ENCODE peak calls at places on chromosomes 7 and 10, in six cellular contexts. K, O, N, J, V and T are unnamed samples.

GRCh38 chr7:104207731-104208420 is at the start of gene ORC5:
- DNase-seq in N (peak), K (peak), O (peak), V (peak), J (peak), T (peak)

GRCh38 chr10:63409465-63410027 is 56.2 kb downstream of the JMJD1C start:
- DNase-seq in J (peak), V (no peak), N (no peak), K (no peak), O (no peak), T (no peak)

GRCh38 chr10:29370612-29371092 is 81.8 kb downstream of the LYZL1 start:
- DNase-seq in V (no peak), J (no peak), K (no peak), O (no peak), N (no peak), T (no peak)

GRCh38 chr7:83439021-83439420 is 209.9 kb downstream of the SEMA3E start:
- DNase-seq in K (no peak), N (no peak), V (no peak), O (no peak), J (no peak), T (no peak)

GRCh38 chr10:72083234-72084093 is 4.9 kb downstream of the SPOCK2 start:
- DNase-seq in N (no peak), O (no peak), J (no peak), V (no peak), K (no peak), T (no peak)

GRCh38 chr10:61319550-61320256 is 133.5 kb downstream of the TMEM26 start:
- DNase-seq in O (no peak), N (no peak), K (no peak), J (no peak), V (no peak), T (no peak)

GRCh38 chr7:780516-780915 is 51.8 kb upstream of the SUN1 start:
- DNase-seq in N (no peak), J (no peak), K (no peak), V (no peak), O (no peak), T (no peak)

GRCh38 chr10:31353574-31353973 is 34.6 kb downstream of the ZEB1 start:
- DNase-seq in O (no peak), K (peak), N (peak), V (no peak), J (peak), T (no peak)

GRCh38 chr10:24451325-24451820 is 242.4 kb downstream of the KIAA1217 start:
- DNase-seq in J (no peak), K (no peak), O (no peak), V (no peak), N (no peak), T (no peak)

GRCh38 chr10:9331583-9332008 is 1277.1 kb downstream of the GATA3 start:
- DNase-seq in K (no peak), V (no peak), O (no peak), N (peak), J (peak), T (peak)

GRCh38 chr7:50564630-50565558 is at the start of gene DDC:
- DNase-seq in V (no peak), J (no peak), K (no peak), N (peak), O (no peak), T (no peak)

GRCh38 chr7:129612112-129613015 is 844 bp downstream of the NRF1 start:
- DNase-seq in J (peak), O (no peak), K (no peak), V (peak), N (no peak), T (peak)

GRCh38 chr7:39084344-39084743 is 106.6 kb downstream of the POU6F2 start:
- DNase-seq in J (no peak), V (no peak), K (no peak), N (peak), O (no peak), T (no peak)

GRCh38 chr7:2521341-2521745 is 1.8 kb downstream of the LFNG start:
- DNase-seq in V (no peak), O (no peak), J (no peak), N (no peak), K (no peak), T (no peak)

GRCh38 chr10:43199684-43200537 is 61.7 kb downstream of the CSGALNACT2 start:
- DNase-seq in K (no peak), N (no peak), V (no peak), J (no peak), O (peak), T (peak)

GRCh38 chr7:103691291-103691690 is 245.3 kb upstream of the SLC26A5 start:
- DNase-seq in K (no peak), V (no peak), N (no peak), J (no peak), O (no peak), T (no peak)

GRCh38 chr10:124644281-124644680 is 99.9 kb downstream of the FAM53B start:
- DNase-seq in N (no peak), V (no peak), K (no peak), O (no peak), J (no peak), T (no peak)

GRCh38 chr7:23597908-23598224 is 684 bp downstream of the CCDC126 start:
- DNase-seq in V (no peak), N (no peak), K (no peak), J (no peak), O (no peak), T (no peak)

GRCh38 chr7:104444019-104444418 is 115.6 kb downstream of the LHFPL3 start:
- DNase-seq in V (no peak), K (no peak), O (no peak), J (no peak), N (no peak), T (no peak)

GRCh38 chr10:35352508-35352907 is 16.2 kb downstream of the CCNY start:
- DNase-seq in O (no peak), J (no peak), V (no peak), N (no peak), K (no peak), T (no peak)

GRCh38 chr7:157404845-157405481 is 68.2 kb downstream of the DNAJB6 start:
- DNase-seq in O (no peak), V (no peak), K (no peak), N (no peak), J (peak), T (no peak)

GRCh38 chr10:15201589-15202300 is 33.3 kb upstream of the NMT2 start:
- DNase-seq in V (no peak), K (no peak), N (no peak), O (no peak), J (no peak), T (no peak)

GRCh38 chr7:109901916-109902315 is 1189.0 kb upstream of the LRRN3 start:
- DNase-seq in K (no peak), O (no peak), J (no peak), V (no peak), N (no peak), T (no peak)

GRCh38 chr10:29254123-29255046 is 34.5 kb upstream of the LYZL1 start:
- DNase-seq in N (no peak), V (no peak), J (peak), O (no peak), K (no peak), T (no peak)

GRCh38 chr7:117157121-117157870 is 165.6 kb downstream of the WNT2 start:
- DNase-seq in O (no peak), V (no peak), K (no peak), N (no peak), J (peak), T (no peak)

GRCh38 chr7:113188396-113188795 is 70.0 kb upstream of the SMIM30 start:
- DNase-seq in O (no peak), V (no peak), N (no peak), K (no peak), J (no peak), T (no peak)

GRCh38 chr7:42691030-42691639 is 220.7 kb downstream of the C7orf25 start:
- DNase-seq in J (peak), V (peak), O (no peak), K (no peak), N (peak), T (no peak)

GRCh38 chr7:85125679-85126078 is 61.2 kb downstream of the SEMA3D start:
- DNase-seq in O (no peak), V (no peak), K (no peak), J (no peak), N (no peak), T (no peak)

GRCh38 chr10:12720217-12720981 is 281.1 kb downstream of the CCDC3 start:
- DNase-seq in O (no peak), K (no peak), V (no peak), N (peak), J (no peak), T (no peak)

GRCh38 chr10:102522874-102523249 is 19.1 kb downstream of the SUFU start:
- DNase-seq in J (no peak), O (no peak), N (no peak), V (no peak), K (no peak), T (no peak)

GRCh38 chr10:124551097-124551496 is 89.5 kb downstream of the LHPP start:
- DNase-seq in N (no peak), J (no peak), O (no peak), V (no peak), K (no peak), T (no peak)

GRCh38 chr10:73043766-73044377 is 52.8 kb downstream of the P4HA1 start:
- DNase-seq in J (no peak), N (no peak), K (no peak), V (no peak), O (no peak), T (no peak)

GRCh38 chr10:3106908-3107425 is 39.6 kb downstream of the PFKP start:
- DNase-seq in V (no peak), K (no peak), N (no peak), J (no peak), O (no peak), T (no peak)

GRCh38 chr10:24469993-24470392 is 253.7 kb downstream of the ARHGAP21 start:
- DNase-seq in J (no peak), V (no peak), K (no peak), O (no peak), N (no peak), T (no peak)

GRCh38 chr7:123979876-123980275 is 53.0 kb downstream of the TMEM229A start:
- DNase-seq in K (no peak), V (no peak), N (no peak), O (no peak), J (no peak), T (no peak)

GRCh38 chr7:92133737-92134270 is 473 bp downstream of the CYP51A1 start:
- DNase-seq in N (peak), K (no peak), J (peak), V (peak), O (peak), T (peak)

GRCh38 chr10:821322-821721 is 110.2 kb downstream of the LARP4B start:
- DNase-seq in N (no peak), K (no peak), J (no peak), O (no peak), V (no peak), T (no peak)

GRCh38 chr7:150446288-150446938 is 4.0 kb upstream of the GIMAP8 start:
- DNase-seq in O (no peak), N (no peak), K (no peak), J (no peak), V (no peak), T (no peak)
- TF ChIP-seq TAF1 in O (no peak), N (no peak), K (no peak), J (no peak), V (no peak), T (no peak)

DNA sequence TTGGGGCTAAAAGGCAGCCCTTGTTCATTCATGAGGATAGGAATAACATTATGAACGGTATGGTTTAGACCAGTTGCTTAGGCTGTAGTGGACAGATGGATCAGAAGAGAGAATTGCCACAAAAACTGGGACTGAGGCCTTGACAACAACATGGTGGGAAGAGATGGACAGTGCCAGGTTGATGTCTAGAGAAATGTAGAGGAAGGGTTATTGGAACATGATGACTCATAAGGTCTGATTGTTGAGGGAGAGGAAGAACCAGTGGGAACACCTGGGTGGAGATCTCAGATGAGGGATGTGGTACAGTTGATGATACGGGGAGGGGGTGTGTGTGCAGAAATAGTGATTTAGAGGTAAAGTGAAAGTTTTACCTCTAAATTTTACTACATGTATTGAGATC is 65.4 kb downstream of the PLCE1 start:
- DNase-seq in V (no peak), J (no peak), N (no peak), K (no peak), O (no peak), T (no peak)
- TF ChIP-seq TAF1 in V (no peak), J (no peak), N (no peak), K (no peak), O (no peak), T (no peak)

DNA sequence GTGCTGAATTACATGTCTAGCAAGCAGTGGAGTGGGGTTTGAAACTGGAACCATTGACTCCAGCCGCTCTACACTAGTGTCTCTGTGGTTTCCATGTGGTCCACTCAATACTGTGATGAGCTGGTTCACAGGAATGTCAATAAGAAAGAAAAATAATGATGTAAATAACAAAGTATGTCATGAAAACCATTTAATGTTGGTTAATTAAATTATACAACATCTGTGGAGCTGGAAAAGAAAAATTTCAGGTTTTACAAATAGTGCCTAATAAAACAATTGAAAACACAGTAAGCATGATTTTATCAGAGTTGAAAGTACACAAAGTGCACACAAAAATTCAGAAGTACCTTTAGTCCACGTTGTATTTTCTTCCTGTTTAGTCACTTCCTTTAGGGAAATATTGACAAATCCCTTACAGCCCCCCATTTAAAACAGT is 28.7 kb upstream of the NAMPT start:
- DNase-seq in N (no peak), V (no peak), K (no peak), J (no peak), O (no peak), T (no peak)
- TF ChIP-seq TAF1 in N (no peak), V (no peak), K (no peak), J (no peak), O (no peak), T (no peak)

DNA sequence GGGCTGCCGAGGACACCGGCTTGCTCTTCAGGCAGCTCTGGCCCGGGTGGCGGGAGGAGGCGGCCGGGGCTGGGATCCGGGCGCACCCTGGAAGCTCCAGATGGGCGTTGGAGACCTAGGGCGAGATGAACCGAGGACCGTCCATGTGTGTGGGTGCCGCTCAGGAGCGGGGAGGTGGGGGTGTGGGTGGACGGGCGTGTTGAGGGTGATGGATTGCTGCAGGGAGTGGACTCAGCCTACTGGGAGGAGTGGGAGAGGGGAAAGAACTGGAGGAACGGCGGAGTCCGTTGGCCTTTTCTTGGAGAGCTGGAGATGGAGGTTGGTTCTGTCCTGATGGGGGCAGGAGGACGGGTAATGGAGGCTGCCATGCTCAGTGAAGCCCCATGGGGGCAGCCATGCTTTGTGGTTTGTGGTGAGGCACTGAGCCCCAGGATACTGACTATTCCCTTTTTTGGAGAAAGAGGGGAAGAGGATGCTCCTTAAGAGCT is 27.1 kb downstream of the HIF1AN start:
- DNase-seq in N (peak), O (no peak), V (peak), K (no peak), J (peak), T (no peak)
- TF ChIP-seq TAF1 in N (no peak), O (no peak), V (no peak), K (no peak), J (no peak), T (no peak)

DNA sequence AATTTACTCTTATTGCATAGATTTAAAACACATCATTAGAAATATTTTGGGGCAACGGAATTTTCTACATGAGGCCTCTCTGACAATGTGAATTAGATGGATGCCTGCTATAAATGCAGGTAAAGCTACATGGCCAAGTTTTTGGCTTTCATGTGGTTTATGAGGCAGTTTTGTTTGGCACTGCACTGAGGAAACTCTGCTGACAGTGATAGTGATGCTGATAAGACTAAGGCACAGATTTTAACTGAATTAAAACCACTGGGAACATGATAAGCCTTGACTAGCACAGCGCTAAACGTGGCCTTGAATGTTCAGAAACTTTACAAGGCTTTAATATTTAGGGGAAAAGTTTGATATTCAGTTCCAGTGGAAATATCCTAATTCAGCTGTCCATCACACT is 114.3 kb upstream of the NOBOX start:
- DNase-seq in O (no peak), N (no peak), K (no peak), J (no peak), V (no peak), T (no peak)
- TF ChIP-seq TAF1 in O (no peak), N (no peak), K (no peak), J (no peak), V (no peak), T (no peak)

GRCh38 chr10:122503886-122504285 is 42.5 kb downstream of the HTRA1 start:
- DNase-seq in V (no peak), K (no peak), J (no peak), N (no peak), O (no peak), T (no peak)

GRCh38 chr10:122505885-122506284 is 44.5 kb downstream of the HTRA1 start:
- DNase-seq in N (no peak), O (no peak), K (no peak), V (no peak), J (no peak), T (no peak)

GRCh38 chr10:122505011-122505410 is 43.7 kb downstream of the HTRA1 start:
- DNase-seq in K (no peak), O (no peak), N (no peak), J (no peak), V (no peak), T (no peak)

GRCh38 chr10:122503004-122503403 is 41.7 kb downstream of the HTRA1 start:
- DNase-seq in O (no peak), N (no peak), J (no peak), V (no peak), K (no peak), T (no peak)

DNA sequence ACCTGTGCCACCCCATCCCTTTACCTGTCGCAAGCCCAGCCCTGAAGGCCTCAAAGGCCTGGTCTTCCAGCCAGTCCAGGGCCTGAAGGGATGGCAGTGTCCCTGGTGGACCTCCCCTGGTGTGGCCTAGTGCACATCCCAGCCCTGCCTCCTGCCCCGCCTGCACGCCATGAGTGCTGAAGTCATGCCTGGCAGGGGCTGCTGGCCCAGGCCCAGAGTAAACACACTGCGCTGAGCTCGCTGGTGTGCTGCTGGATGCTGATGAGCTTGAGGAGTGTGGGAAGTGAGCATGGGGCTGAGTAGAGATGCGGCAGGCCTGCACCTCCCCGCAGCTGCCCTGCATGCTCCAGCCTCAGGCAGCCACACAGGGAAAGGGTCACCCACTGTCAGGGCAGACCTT is 43.2 kb downstream of the HTRA1 start:
- DNase-seq in V (no peak), K (no peak), N (no peak), J (no peak), O (no peak), T (no peak)
- TF ChIP-seq TAF1 in V (no peak), K (no peak), N (no peak), J (no peak), O (no peak), T (no peak)